ENCODE peak calls at places on chromosomes 4 and X, in seven cellular contexts. S is GM23338, L is MM.1S, U is GM23248, C is HCT116, J is hepatocyte, P is OCI-LY7. O is an unnamed sample.

GRCh38 chr4:130257271-130257670 is 1161.3 kb downstream of the C4orf33 start:
- DNase-seq in C (no peak), L (no peak), U (peak; percentile 10), P (no peak), S (no peak), J (no peak), O (no peak)

GRCh38 chrX:72128881-72129280 is 2.8 kb downstream of the RTL5 start:
- DNase-seq in S (peak; percentile 58), P (no peak), U (peak; percentile 49), L (no peak), C (no peak), J (no peak), O (peak; percentile 49)

GRCh38 chr4:2044119-2044485 is 15.0 kb upstream of the NAT8L start:
- DNase-seq in P (no peak), C (no peak), S (no peak), U (no peak), L (no peak), J (no peak), O (no peak)

GRCh38 chrX:4579999-4580398 is 866.5 kb upstream of the PRKX start:
- DNase-seq in L (no peak), J (no peak), U (no peak), S (no peak), P (no peak), C (no peak), O (no peak)

GRCh38 chrX:9656277-9656676 is 109.4 kb downstream of the GPR143 start:
- DNase-seq in P (no peak), S (no peak), U (no peak), L (no peak), J (no peak), C (no peak), O (no peak)

GRCh38 chr4:114087596-114088230 is 108.3 kb upstream of the ARSJ start:
- DNase-seq in U (peak; percentile 83), P (no peak), J (no peak), C (no peak), S (no peak), L (no peak), O (no peak)

GRCh38 chr4:101784957-101785356 is 5.6 kb upstream of the BANK1 start:
- DNase-seq in S (no peak), U (no peak), C (no peak), J (no peak), P (no peak), L (no peak), O (no peak)

GRCh38 chr4:164252286-164252685 is 501.6 kb upstream of the SMIM31 start:
- DNase-seq in J (peak; percentile 6), C (no peak), U (peak; percentile 0), P (no peak), S (peak; percentile 76), L (no peak), O (no peak)

GRCh38 chr4:25694466-25694865 is 38.8 kb downstream of the SLC34A2 start:
- DNase-seq in L (no peak), P (no peak), U (no peak), C (no peak), S (no peak), J (peak; percentile 38), O (no peak)

GRCh38 chr4:127809173-127809800 is 27.2 kb downstream of the HSPA4L start:
- DNase-seq in C (no peak), U (peak; percentile 16), J (peak; percentile 12), P (no peak), S (peak; percentile 15), L (no peak), O (no peak)

GRCh38 chrX:95218964-95219363 is 1465.7 kb upstream of the DIAPH2 start:
- DNase-seq in P (no peak), S (peak; percentile 11), L (no peak), J (no peak), U (no peak), C (no peak), O (no peak)

GRCh38 chr4:187128971-187129370 is 405.3 kb upstream of the FAT1 start:
- DNase-seq in P (no peak), C (no peak), J (no peak), U (peak; percentile 41), L (no peak), S (no peak), O (no peak)

GRCh38 chrX:146346102-146346501 is 463.5 kb upstream of the CXorf51B start:
- DNase-seq in U (no peak), S (no peak), L (no peak), J (no peak), P (no peak), C (no peak), O (no peak)

GRCh38 chrX:108584617-108585211 is 145.1 kb downstream of the COL4A5 start:
- DNase-seq in P (peak; percentile 1), S (peak; percentile 55), U (peak; percentile 15), J (peak; percentile 4), L (peak; percentile 25), C (peak; percentile 4), O (peak; percentile 2)

GRCh38 chr4:155946486-155946885 is 7.2 kb downstream of the CTSO start:
- DNase-seq in S (no peak), U (no peak), P (no peak), C (no peak), L (no peak), J (no peak), O (no peak)

GRCh38 chrX:18707442-18708049 is at the start of gene PPEF1:
- DNase-seq in U (no peak), L (no peak), P (no peak), C (no peak), S (no peak), J (no peak), O (peak; percentile 74)

GRCh38 chr4:48585401-48585800 is 95.3 kb downstream of the ZAR1 start:
- DNase-seq in S (no peak), P (no peak), C (no peak), J (no peak), L (no peak), U (no peak), O (no peak)

GRCh38 chrX:31819455-31819854 is 747.6 kb upstream of the FTHL17 start:
- DNase-seq in C (no peak), U (no peak), J (no peak), P (no peak), S (no peak), L (no peak), O (no peak)

GRCh38 chr4:41538017-41538733 is at the start of gene LIMCH1:
- DNase-seq in P (no peak), U (peak; percentile 59), J (no peak), L (no peak), S (peak; percentile 59), C (no peak), O (no peak)

GRCh38 chrX:17030092-17030491 is 83.6 kb downstream of the REPS2 start:
- DNase-seq in U (no peak), J (no peak), C (no peak), P (peak; percentile 8), S (no peak), L (no peak), O (no peak)
- TF ChIP-seq EZH2phosphoT487 in U (no peak), J (no peak), C (no peak), P (no peak), S (no peak), L (no peak), O (no peak)

GRCh38 chr4:72067051-72067450 is 35.3 kb downstream of the NPFFR2 start:
- DNase-seq in L (no peak), S (no peak), C (no peak), U (no peak), P (no peak), J (no peak), O (no peak)
- H3K4me1 ChIP-seq in L (no peaks in the 10 kb centered on the region), S (no peaks in the 10 kb centered on the region), C (no peaks in the 10 kb centered on the region), U (no peaks in the 10 kb centered on the region), P (no peaks in the 10 kb centered on the region), J (no peaks in the 10 kb centered on the region), O (no peaks in the 10 kb centered on the region)

DNA sequence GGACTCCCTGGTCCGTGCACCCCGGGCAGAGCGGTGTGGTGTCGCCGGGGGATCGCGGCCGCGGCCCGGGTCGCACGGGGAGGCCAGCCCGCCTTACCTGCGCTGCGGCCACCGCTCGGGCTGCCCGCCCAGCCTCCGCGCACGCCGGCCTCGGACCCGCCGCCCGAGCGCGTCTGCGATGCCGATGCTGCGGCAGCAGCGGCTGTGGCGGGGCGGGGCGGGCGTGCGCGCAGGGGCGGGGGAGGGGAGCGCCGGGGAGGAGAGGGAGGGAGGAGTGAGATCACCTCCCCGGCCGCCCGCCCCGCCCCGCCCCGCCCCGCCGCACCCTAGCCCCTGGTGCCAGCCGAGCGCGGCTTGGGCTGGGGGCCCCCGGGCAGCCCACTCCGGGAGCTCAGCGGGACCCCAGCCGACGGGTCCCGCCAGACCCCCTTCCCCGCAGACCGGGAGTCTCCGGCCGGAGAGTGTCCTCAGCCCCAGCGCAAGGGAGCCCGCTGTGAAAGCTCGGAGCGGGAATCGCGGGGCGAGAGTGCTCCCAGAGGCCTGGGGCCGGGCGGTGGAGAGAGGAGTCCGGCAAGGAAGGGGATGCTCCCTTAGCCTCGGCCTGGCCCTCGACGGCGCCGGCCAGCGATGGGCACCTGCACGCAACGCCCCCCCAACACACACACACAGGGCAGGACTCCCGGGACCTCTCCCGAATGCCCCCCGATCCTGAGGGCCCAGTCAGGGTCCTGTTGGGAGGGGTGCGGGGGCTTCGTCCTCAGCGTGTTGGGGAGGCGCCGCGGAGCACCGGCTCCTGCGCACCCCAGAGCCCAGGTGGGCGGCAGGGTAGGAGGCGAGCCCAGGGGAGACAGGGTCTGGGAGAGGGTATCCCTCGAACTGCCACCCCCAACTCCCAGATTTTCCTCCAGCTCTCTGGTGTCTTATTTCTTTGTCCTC is at the start of gene L1CAM:
- DNase-seq in S (peak; percentile 54), U (peak; percentile 21), P (no peak), L (no peak), C (no peak), J (no peak), O (peak; percentile 85)
- TF ChIP-seq EZH2phosphoT487 in S (no peak), U (no peak), P (no peak), L (no peak), C (no peak), J (no peak), O (no peak)

DNA sequence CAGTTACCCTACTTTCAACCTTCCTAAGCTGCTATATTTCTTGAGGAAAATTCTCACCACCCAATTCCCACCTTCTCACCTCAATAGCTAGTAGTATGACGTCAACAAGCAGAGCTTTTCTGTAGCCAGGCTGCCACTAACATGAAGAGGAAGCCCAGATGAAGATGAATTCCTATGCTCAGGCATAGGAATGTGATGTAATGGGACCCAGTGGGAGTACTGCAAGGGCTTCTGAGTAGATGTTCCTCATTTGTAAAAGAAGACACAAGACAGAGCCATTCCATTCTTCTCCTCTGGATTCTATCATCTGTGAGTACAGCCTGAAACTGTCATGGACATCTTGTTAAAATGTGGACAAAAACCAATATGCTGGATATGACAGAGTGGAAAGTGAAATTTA is 81.6 kb upstream of the KLF3 start:
- DNase-seq in S (no peak), P (no peak), C (no peak), U (no peak), J (no peak), L (no peak), O (no peak)
- H3K4me1 ChIP-seq in S (peaks cover 13% of the 10 kb centered on the region), P (no peaks in the 10 kb centered on the region), C (no peaks in the 10 kb centered on the region), U (no peaks in the 10 kb centered on the region), J (peaks cover 11% of the 10 kb centered on the region), L (no peaks in the 10 kb centered on the region), O (no peaks in the 10 kb centered on the region)